ENCODE peak calls at places on chromosome 19, in four cellular contexts. One of them, this sample, is unnamed.

GRCh38 chr19:4980838-4981680 is 12.1 kb downstream of the KDM4B start:
- DNase-seq in testis: no peak
- DNase-seq in left ventricle myocardium inferior: no peak
- DNase-seq in AG10803: no peak
- DNase-seq in this sample: no peak

GRCh38 chr19:28444371-28444770 is 768.6 kb downstream of the UQCRFS1 start:
- DNase-seq in testis: no peak
- DNase-seq in left ventricle myocardium inferior: no peak
- DNase-seq in AG10803: no peak
- DNase-seq in this sample: no peak

GRCh38 chr19:50759886-50760285 is 10.4 kb upstream of the GPR32 start:
- DNase-seq in testis: no peak
- DNase-seq in left ventricle myocardium inferior: no peak
- DNase-seq in AG10803: peak; percentile 17
- DNase-seq in this sample: no peak

GRCh38 chr19:30690935-30691505 is 318.8 kb downstream of the ZNF536 start:
- DNase-seq in AG10803: no peak
- DNase-seq in left ventricle myocardium inferior: no peak
- DNase-seq in testis: no peak
- DNase-seq in this sample: no peak

GRCh38 chr19:35414442-35414841 is 33.6 kb upstream of the FFAR2 start:
- DNase-seq in left ventricle myocardium inferior: no peak
- DNase-seq in AG10803: no peak
- DNase-seq in testis: no peak
- DNase-seq in this sample: no peak

GRCh38 chr19:7947939-7948338 is 4.5 kb upstream of the TIMM44 start:
- DNase-seq in testis: no peak
- DNase-seq in AG10803: no peak
- DNase-seq in left ventricle myocardium inferior: no peak
- DNase-seq in this sample: no peak

GRCh38 chr19:45439569-45440258 is 16.0 kb upstream of the ERCC1 start:
- DNase-seq in left ventricle myocardium inferior: peak; percentile 90
- DNase-seq in testis: peak; percentile 90
- DNase-seq in AG10803: peak; percentile 81
- DNase-seq in this sample: peak; percentile 84

GRCh38 chr19:47436712-47437401 is 17.5 kb upstream of the MEIS3 start:
- DNase-seq in AG10803: peak; percentile 46
- DNase-seq in left ventricle myocardium inferior: peak; percentile 68
- DNase-seq in testis: peak; percentile 87
- DNase-seq in this sample: peak; percentile 86

GRCh38 chr19:30896551-30896950 is 452.7 kb downstream of the TSHZ3 start:
- DNase-seq in testis: peak; percentile 33
- DNase-seq in AG10803: no peak
- DNase-seq in left ventricle myocardium inferior: no peak
- DNase-seq in this sample: no peak

GRCh38 chr19:1073063-1073955 is 6.3 kb downstream of the ARHGAP45 start:
- DNase-seq in testis: no peak
- DNase-seq in left ventricle myocardium inferior: no peak
- DNase-seq in AG10803: no peak
- DNase-seq in this sample: no peak

GRCh38 chr19:54464044-54464623 is 556 bp upstream of the LENG9 start:
- DNase-seq in AG10803: peak; percentile 49
- DNase-seq in testis: peak; percentile 97
- DNase-seq in left ventricle myocardium inferior: peak; percentile 79
- DNase-seq in this sample: peak; percentile 62

DNA sequence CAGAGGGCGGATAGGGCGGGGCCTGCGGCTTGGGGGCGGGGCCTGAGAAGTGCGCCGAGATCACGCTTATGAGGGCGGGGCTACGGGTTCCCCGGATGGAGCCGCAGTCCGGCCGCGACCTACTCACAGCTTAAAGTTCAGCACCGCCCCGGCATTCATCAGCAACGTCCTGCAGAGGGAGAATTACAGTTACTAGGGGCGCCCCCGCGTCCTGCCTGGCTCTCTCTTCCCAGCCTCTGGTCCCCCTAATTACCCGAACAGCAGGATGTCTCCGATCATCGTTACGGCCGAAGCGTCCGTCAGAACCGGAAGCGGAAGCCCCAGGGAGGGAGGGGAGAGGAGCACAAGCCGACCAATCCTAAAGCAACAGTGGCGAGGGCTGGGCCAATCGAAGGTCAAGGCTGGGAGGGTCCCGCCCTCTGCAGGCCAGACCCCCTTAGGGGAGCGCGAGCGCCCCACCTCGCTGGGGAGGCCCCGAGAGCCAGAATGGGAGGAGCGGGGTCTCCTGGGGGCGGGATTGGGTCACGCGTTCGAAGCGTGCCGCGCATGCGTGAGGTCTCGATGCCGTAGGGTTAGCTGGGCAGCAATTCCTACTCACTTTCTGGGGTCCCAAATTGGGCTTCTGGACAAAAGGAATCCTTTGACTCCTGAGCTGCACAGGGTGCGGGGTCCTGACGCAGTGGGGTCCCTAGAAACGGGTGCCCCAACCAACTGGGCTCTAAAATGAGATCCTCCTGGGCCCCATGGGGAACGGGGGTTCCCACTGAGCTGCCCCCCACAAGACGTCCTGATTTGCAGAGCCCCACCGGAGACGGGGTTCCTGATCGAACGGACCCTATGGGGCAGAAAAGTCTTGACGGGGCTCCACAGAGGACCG is at the start of gene SMIM7:
- DNase-seq in left ventricle myocardium inferior: peak; percentile 98
- DNase-seq in testis: peak; percentile 99
- DNase-seq in AG10803: peak; percentile 98
- DNase-seq in this sample: peak; percentile 98
- TF ChIP-seq CTCF in left ventricle myocardium inferior: no peak
- TF ChIP-seq CTCF in testis: no peak
- TF ChIP-seq CTCF in AG10803: no peak
- TF ChIP-seq CTCF in this sample: no peak

GRCh38 chr19:48738557-48739399 is 1.6 kb downstream of the RASIP1 start:
- DNase-seq in AG10803: peak; percentile 45
- DNase-seq in testis: peak; percentile 94
- DNase-seq in left ventricle myocardium inferior: peak; percentile 94
- DNase-seq in this sample: peak; percentile 99
- TF ChIP-seq CTCF in AG10803: no peak
- TF ChIP-seq CTCF in testis: peak; percentile 11
- TF ChIP-seq CTCF in left ventricle myocardium inferior: peak; percentile 64
- TF ChIP-seq CTCF in this sample: peak; percentile 39

DNA sequence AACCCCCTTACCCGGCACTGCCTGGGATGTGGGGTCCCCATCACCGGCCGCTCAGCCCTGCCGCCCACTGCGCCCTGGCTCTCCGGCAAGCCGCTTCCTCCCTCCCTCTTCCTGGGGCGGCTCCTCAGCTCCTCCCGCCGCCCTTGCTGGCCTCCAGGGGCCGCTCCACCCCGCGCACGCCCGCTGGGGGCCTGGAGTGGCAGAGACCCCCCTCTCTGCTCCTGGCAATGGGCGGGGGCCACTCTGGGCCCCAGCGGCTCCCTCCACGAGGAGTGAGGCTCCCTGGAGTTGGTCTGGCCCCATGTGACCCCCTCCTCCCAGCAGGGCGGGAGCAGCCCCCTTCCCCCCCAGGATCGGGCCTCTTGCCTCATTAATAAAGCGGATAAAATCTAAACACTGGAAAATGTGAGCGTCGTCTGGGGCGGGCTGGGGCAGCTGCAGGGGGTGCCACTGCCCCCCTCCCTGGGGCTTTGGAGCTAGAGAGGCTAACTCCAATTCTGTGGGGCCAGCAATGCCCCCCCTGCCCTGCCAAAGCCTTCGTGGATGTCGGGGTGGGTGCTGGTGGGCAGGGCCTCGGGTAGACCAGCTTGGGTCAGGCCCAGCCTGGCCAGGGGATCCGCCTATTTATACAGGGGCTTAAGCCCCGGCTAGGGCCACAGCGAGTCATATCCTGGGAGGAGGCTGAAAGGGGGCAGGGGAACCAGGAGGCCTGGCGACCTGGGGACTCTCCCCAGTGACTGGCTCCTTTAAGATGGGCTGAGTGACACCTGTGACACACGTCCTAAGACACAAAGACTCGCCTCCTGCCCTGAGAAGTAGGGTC is at the start of gene PTGER1:
- DNase-seq in AG10803: no peak
- DNase-seq in left ventricle myocardium inferior: no peak
- DNase-seq in testis: no peak
- DNase-seq in this sample: peak; percentile 63
- TF ChIP-seq CTCF in AG10803: peak; percentile 41
- TF ChIP-seq CTCF in left ventricle myocardium inferior: peak; percentile 46
- TF ChIP-seq CTCF in testis: peak; percentile 12
- TF ChIP-seq CTCF in this sample: no peak

GRCh38 chr19:33438016-33438671 is 64.6 kb downstream of the CEBPG start:
- DNase-seq in left ventricle myocardium inferior: peak; percentile 42
- DNase-seq in AG10803: peak; percentile 17
- DNase-seq in testis: peak; percentile 64
- DNase-seq in this sample: peak; percentile 31
- TF ChIP-seq CTCF in left ventricle myocardium inferior: peak; percentile 46
- TF ChIP-seq CTCF in AG10803: peak; percentile 19
- TF ChIP-seq CTCF in testis: no peak
- TF ChIP-seq CTCF in this sample: no peak

DNA sequence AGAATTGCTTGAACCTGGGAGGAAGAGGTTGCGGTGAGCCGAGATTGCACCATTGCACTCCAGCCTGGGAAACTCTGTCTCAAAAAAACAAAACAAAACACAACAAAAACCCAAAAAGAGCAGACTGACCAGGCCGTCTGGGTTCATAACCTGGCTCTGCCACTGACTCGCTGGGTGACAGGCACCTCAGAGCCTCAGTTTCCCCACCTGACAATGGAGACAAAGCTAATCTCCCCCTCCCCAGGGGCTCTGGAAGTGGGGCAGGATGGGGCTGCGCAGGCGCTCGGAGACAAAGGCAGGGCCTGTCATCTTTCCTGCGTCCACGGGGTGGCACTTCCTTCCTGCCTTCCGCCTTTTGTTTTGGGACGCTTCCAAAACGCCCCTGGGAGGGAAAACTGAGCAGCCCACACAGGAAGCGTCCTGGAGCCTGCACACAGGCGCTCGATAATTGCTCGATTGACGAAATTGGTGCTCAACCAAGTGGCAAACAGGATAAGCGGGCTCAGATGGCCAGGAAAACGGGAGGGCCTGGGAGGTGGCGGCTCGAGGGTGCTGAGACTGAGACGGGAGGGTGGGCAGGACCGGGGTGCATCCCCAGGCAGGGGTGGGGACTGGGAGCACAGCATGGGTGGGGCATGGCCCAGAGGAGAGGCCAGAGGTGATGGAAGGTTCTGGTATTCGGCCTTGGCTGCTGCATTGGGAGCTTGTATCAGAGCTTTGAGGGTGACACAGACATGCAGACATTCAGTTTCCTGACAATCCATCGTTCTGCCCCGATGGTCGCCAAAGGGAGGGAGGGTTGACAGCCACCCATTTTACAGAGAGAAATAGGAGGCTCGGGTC is 17.8 kb downstream of the SPC24 start:
- DNase-seq in testis: peak; percentile 84
- DNase-seq in left ventricle myocardium inferior: peak; percentile 83
- DNase-seq in AG10803: peak; percentile 91
- DNase-seq in this sample: peak; percentile 79
- TF ChIP-seq CTCF in testis: peak; percentile 74
- TF ChIP-seq CTCF in left ventricle myocardium inferior: peak; percentile 87
- TF ChIP-seq CTCF in AG10803: peak; percentile 84
- TF ChIP-seq CTCF in this sample: peak; percentile 50

GRCh38 chr19:20278342-20278741 is 111.3 kb downstream of the ZNF486 start:
- DNase-seq in testis: no peak
- DNase-seq in AG10803: no peak
- DNase-seq in left ventricle myocardium inferior: no peak
- DNase-seq in this sample: peak; percentile 47
- TF ChIP-seq CTCF in testis: no peak
- TF ChIP-seq CTCF in AG10803: no peak
- TF ChIP-seq CTCF in left ventricle myocardium inferior: no peak
- TF ChIP-seq CTCF in this sample: peak; percentile 83

GRCh38 chr19:13195678-13196077 is 45.5 kb downstream of the IER2 start:
- DNase-seq in left ventricle myocardium inferior: no peak
- DNase-seq in AG10803: no peak
- DNase-seq in testis: no peak
- DNase-seq in this sample: peak; percentile 72

GRCh38 chr19:13189600-13189999 is 39.4 kb downstream of the IER2 start:
- DNase-seq in left ventricle myocardium inferior: no peak
- DNase-seq in AG10803: no peak
- DNase-seq in testis: no peak
- DNase-seq in this sample: no peak

GRCh38 chr19:13187419-13187818 is 37.2 kb downstream of the IER2 start:
- DNase-seq in testis: no peak
- DNase-seq in AG10803: no peak
- DNase-seq in left ventricle myocardium inferior: no peak
- DNase-seq in this sample: no peak

GRCh38 chr19:13190781-13191540 is 40.8 kb downstream of the IER2 start:
- DNase-seq in testis: no peak
- DNase-seq in left ventricle myocardium inferior: no peak
- DNase-seq in AG10803: no peak
- DNase-seq in this sample: no peak
- TF ChIP-seq CTCF in testis: no peak
- TF ChIP-seq CTCF in left ventricle myocardium inferior: no peak
- TF ChIP-seq CTCF in AG10803: no peak
- TF ChIP-seq CTCF in this sample: no peak

DNA sequence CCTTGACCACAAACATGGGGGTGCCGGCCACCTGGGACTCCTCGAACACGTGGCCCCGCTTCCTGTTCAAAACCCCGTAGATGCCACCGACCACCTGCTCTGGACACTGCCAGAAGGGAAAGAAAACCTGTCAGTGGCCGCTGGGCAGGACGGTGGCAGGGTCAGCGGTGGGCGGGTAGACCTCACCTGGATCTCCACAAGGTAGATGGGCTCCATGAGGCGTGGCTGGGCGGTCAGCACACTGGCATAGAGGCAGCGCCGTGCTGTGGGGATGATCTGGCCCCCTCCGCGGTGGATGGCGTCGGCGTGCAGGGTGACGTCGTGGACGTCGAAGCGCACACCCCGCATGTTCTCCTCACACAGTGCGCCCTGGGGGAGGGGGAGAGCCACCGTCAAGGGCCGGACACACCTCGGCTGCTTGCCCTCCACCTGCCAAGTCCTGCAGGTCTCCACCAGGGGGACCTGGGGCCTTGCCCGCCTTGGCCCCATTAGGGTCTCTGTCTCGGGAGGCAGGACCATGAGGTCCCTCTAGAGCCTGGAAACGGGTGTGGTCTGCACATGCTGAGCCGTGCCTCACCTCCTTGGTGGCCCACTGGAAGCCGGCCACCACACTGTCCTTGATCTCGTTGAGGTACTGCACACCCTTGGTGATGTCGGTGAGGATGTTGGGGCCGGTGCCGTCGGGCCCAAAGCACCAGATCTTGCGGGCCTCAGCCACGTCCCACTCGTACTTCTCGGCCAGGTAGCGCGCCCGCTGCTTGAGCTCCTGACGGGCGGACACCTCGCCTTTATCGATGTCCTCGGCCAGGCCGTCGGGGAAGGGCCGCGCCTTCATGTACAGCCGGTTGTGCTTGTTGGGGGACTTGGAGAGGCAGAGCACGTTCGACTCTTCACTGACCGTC is 6.6 kb upstream of the DAPK3 start:
- DNase-seq in AG10803: no peak
- DNase-seq in left ventricle myocardium inferior: no peak
- DNase-seq in testis: no peak
- DNase-seq in this sample: no peak
- TF ChIP-seq CTCF in AG10803: no peak
- TF ChIP-seq CTCF in left ventricle myocardium inferior: no peak
- TF ChIP-seq CTCF in testis: peak; percentile 8
- TF ChIP-seq CTCF in this sample: peak; percentile 32

This sample was measured in endothelial cell.